ENCODE peak calls at places on chromosomes 13 and 19, in seven cellular contexts. Q is AG09309; Z is NCI-H187 treated with DMSO at 0.1 percent for 48 hours; D is AG20443; M is stimulated activated CD4-positive, alpha-beta T cell treated with anti-CD3 and anti-CD28 coated beads, Interleukin-12 subunit alpha, Interleukin-12 subunit beta, amount 100 ng/mL, for 24 hours; Y is activated naive CD4-positive, alpha-beta T cell; U is BJ. L is an unnamed sample.

GRCh38 chr19:4310247-4311121 is 6.1 kb downstream of the FSD1 start:
- DNase-seq in Q (no peak), Z (no peak), D (no peak), M (no peak), Y (no peak), U (no peak), L (no peak)

GRCh38 chr19:38195237-38195636 is 28.8 kb downstream of the DPF1 start:
- DNase-seq in Q (no peak), Z (no peak), D (no peak), M (no peak), Y (no peak), U (no peak), L (no peak)

GRCh38 chr13:110137677-110138008 is 169.3 kb downstream of the COL4A1 start:
- DNase-seq in Q (no peak), Z (peak), D (peak), M (no peak), Y (no peak), U (no peak), L (peak)

GRCh38 chr19:43599635-43600295 is 3.4 kb downstream of the ZNF576 start:
- DNase-seq in Q (no peak), Z (no peak), D (no peak), M (no peak), Y (no peak), U (no peak), L (no peak)

GRCh38 chr19:14473073-14473790 is 1.9 kb downstream of the PTGER1 start:
- DNase-seq in Q (no peak), Z (no peak), D (no peak), M (no peak), Y (no peak), U (no peak), L (no peak)

GRCh38 chr13:42393573-42394360 is 121.8 kb downstream of the AKAP11 start:
- DNase-seq in Q (no peak), Z (no peak), D (no peak), M (no peak), Y (no peak), U (no peak), L (no peak)

GRCh38 chr19:39174558-39175544 is 21.9 kb upstream of the NCCRP1 start:
- DNase-seq in Q (no peak), Z (no peak), D (no peak), M (no peak), Y (no peak), U (no peak), L (no peak)

GRCh38 chr13:26983533-26984315 is 187.9 kb downstream of the USP12 start:
- DNase-seq in Q (no peak), Z (no peak), D (no peak), M (no peak), Y (no peak), U (no peak), L (no peak)

GRCh38 chr13:97544041-97544765 is 110.2 kb downstream of the RAP2A start:
- DNase-seq in Q (no peak), Z (no peak), D (no peak), M (no peak), Y (no peak), U (no peak), L (no peak)

GRCh38 chr19:1070576-1070930 is 3.6 kb downstream of the ARHGAP45 start:
- DNase-seq in Q (no peak), Z (no peak), D (no peak), M (no peak), Y (no peak), U (no peak), L (no peak)

GRCh38 chr13:110047511-110047910 is 259.4 kb downstream of the COL4A1 start:
- DNase-seq in Q (peak), Z (peak), D (no peak), M (no peak), Y (no peak), U (no peak), L (no peak)

GRCh38 chr19:12943437-12944044 is 2.1 kb upstream of the RAD23A start:
- DNase-seq in Q (no peak), Z (no peak), D (no peak), M (no peak), Y (no peak), U (no peak), L (no peak)